ENCODE peak calls at places on chromosomes 16 and 17, in eight cellular contexts. T is Caco-2, R is testis, L is left ventricle myocardium inferior, N is cardiac muscle cell, G is GM06990, Y is RWPE1, J is heart left ventricle. Z is an unnamed sample.

GRCh38 chr17:50513501-50513900 is 5.3 kb downstream of the MYCBPAP start:
- DNase-seq in T (no peak), R (no peak), L (no peak), N (no peak), G (no peak), Y (no peak), J (no peak), Z (no peak)

GRCh38 chr17:39939588-39940419 is 12.3 kb downstream of the LRRC3C start:
- DNase-seq in T (no peak), R (peak; percentile 42), L (no peak), N (no peak), G (peak; percentile 63), Y (no peak), J (peak; percentile 56), Z (no peak)

GRCh38 chr17:28735242-28735722 is 6.7 kb downstream of the NEK8 start:
- DNase-seq in T (no peak), R (no peak), L (no peak), N (no peak), G (no peak), Y (no peak), J (no peak), Z (no peak)

GRCh38 chr17:68379692-68380677 is 77.3 kb downstream of the WIPI1 start:
- DNase-seq in T (no peak), R (no peak), L (no peak), N (no peak), G (no peak), Y (no peak), J (no peak), Z (no peak)

GRCh38 chr16:21222495-21223337 is 10.8 kb upstream of the ANKS4B start:
- DNase-seq in T (peak; percentile 76), R (no peak), L (no peak), N (no peak), G (no peak), Y (no peak), J (no peak), Z (no peak)

GRCh38 chr17:77471984-77472836 is 331.4 kb downstream of the SEC14L1 start:
- DNase-seq in T (no peak), R (peak; percentile 65), L (no peak), N (peak; percentile 94), G (no peak), Y (peak; percentile 76), J (no peak), Z (no peak)

GRCh38 chr17:2058521-2059124 is 3.7 kb downstream of the HIC1 start:
- DNase-seq in T (no peak), R (peak; percentile 73), L (peak; percentile 85), N (peak; percentile 55), G (peak; percentile 79), Y (no peak), J (peak; percentile 84), Z (peak; percentile 92)

GRCh38 chr17:74715144-74715543 is 2.4 kb upstream of the CD300LF start:
- DNase-seq in T (peak; percentile 97), R (peak; percentile 17), L (no peak), N (no peak), G (no peak), Y (no peak), J (no peak), Z (no peak)

GRCh38 chr17:34163123-34163522 is 92.0 kb upstream of the CCL2 start:
- DNase-seq in T (no peak), R (no peak), L (no peak), N (no peak), G (no peak), Y (no peak), J (no peak), Z (no peak)

GRCh38 chr16:63568184-63568583 is 1531.9 kb upstream of the CDH8 start:
- DNase-seq in T (no peak), R (no peak), L (no peak), N (no peak), G (no peak), Y (no peak), J (no peak), Z (no peak)

GRCh38 chr17:72208832-72209231 is 88.0 kb downstream of the SOX9 start:
- DNase-seq in T (no peak), R (no peak), L (no peak), N (no peak), G (no peak), Y (no peak), J (no peak), Z (no peak)

GRCh38 chr17:83076930-83077329 is 2.5 kb upstream of the METRNL start:
- DNase-seq in T (peak; percentile 66), R (no peak), L (no peak), N (no peak), G (no peak), Y (no peak), J (no peak), Z (no peak)
- TF ChIP-seq CTCF in T (peak; percentile 67), R (no peak), L (peak; percentile 32), N (no peak), G (peak; percentile 8), Y (peak; percentile 60), J (peak; percentile 17), Z (peak; percentile 17)

DNA sequence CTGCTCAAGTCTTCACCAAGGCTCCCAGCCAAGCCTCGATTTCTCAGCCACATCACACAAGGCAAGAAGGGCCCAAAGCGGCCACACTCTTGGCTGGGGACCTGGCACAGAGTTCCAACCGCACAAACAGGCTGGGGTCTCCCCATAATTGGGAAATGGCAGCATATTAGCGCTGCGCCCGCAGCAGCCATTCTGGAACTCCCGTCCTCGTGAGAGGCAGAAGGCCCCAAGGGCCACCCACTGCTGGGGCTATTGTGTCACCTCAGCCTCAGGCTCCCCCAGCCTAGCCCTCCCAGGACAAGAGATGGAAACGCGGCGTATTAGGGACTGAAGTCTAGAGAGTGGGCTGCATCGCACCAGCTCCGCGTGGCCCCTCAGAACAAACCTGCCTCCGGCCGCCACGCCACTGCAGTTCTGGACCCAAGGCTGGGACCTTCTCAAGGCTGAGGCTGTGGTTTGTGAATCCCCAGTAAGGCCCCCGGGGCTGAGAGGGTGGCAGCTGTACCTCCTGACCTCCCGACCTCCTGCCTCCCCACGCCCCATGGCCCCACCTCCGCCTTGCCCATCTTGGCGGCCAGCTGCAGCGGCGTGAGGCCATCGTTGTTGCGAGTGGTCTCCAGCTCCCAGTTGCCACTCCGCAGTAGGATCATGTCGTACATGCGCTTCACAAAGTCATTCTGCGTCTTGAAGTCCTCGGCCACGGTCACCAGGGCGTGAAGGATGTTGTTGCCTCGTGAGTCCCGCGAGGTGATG is 25.3 kb downstream of the TRPV3 start:
- DNase-seq in T (no peak), R (no peak), L (no peak), N (no peak), G (no peak), Y (no peak), J (no peak), Z (no peak)
- TF ChIP-seq CTCF in T (no peak), R (no peak), L (no peak), N (no peak), G (no peak), Y (no peak), J (no peak), Z (no peak)

DNA sequence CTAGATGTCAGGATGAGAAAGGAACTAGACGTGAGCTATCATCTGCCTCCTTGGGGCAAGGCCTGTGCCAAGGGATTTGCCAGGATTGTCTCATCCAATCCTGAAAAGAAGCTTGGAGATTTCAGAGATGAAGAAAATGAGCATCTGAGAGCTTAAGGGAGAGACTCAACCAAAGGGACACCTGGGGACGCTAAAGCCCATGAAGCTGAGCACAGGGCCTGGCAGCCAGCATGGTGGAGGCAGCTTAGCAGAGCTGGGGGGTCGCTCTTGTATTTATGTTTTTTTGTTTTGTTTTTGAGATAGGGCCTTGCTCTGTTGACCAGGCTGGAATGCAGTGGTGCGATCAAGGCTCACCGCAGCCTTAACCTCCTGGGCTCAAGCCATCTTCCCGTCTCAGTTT is 18.4 kb upstream of the GLIS2 start:
- DNase-seq in T (no peak), R (no peak), L (no peak), N (no peak), G (no peak), Y (no peak), J (no peak), Z (no peak)
- TF ChIP-seq CTCF in T (no peak), R (no peak), L (no peak), N (no peak), G (no peak), Y (no peak), J (no peak), Z (no peak)

DNA sequence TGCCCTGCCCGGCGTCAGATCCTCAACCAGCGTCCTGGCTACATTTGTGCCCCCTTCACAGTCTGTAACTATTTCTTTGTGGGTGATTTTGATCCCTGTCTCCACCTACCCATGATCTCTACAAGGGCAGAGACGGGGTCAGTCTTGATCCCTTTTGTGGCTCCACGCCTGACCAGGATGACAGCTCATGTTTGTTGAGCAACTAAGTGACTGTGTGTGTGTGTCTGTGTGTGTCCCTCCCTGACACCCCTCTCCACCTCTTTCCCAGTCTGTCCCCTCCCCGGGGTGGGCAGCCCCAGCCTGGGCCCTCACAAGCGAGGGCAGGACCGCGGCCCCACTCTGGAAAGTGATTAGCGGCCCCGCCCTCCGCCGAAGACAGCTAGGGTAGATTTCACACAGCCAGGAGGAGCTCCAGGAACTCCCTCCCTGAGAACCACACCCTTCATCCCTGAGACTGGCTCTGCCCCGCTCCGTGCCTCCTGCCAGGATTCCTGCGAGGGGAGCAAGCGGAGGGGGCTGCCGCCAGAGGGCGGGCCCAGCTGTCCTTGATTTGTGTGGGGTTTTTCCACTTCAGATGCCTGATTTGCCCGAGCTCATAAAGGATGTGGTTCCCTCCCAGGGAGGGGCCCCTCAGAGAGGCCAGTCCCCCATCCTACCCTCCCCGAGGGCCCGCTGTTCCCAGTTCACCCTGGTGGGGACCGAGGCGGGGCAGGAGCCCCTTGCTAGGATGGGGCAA is 5.3 kb upstream of the HS3ST6 start:
- DNase-seq in T (peak; percentile 57), R (no peak), L (no peak), N (peak; percentile 60), G (no peak), Y (peak; percentile 60), J (no peak), Z (no peak)
- TF ChIP-seq CTCF in T (peak; percentile 39), R (no peak), L (no peak), N (peak; percentile 47), G (peak; percentile 36), Y (peak; percentile 61), J (peak; percentile 19), Z (no peak)

Z was measured in esophagus muscularis mucosa.